ENCODE peak calls at places on chromosomes 6 and 20, in four cellular contexts. One of them, this sample, is unnamed.

GRCh38 chr6:119280080-119280479 is 69.5 kb downstream of the MAN1A1 start:
- DNase-seq in GM23338: no peak
- DNase-seq in activated T-cell treated with anti-CD3 and anti-CD28 coated beads for 1 hour: no peak
- DNase-seq in CD4-positive, alpha-beta T cell: no peak
- DNase-seq in this sample: no peak

GRCh38 chr20:11921326-11921725 is 3.6 kb downstream of the BTBD3 start:
- DNase-seq in GM23338: no peak
- DNase-seq in activated T-cell treated with anti-CD3 and anti-CD28 coated beads for 1 hour: no peak
- DNase-seq in CD4-positive, alpha-beta T cell: no peak
- DNase-seq in this sample: no peak

GRCh38 chr6:44646355-44646754 is 258.8 kb downstream of the CDC5L start:
- DNase-seq in GM23338: no peak
- DNase-seq in activated T-cell treated with anti-CD3 and anti-CD28 coated beads for 1 hour: no peak
- DNase-seq in CD4-positive, alpha-beta T cell: no peak
- DNase-seq in this sample: no peak

GRCh38 chr20:59182401-59183044 is 18.9 kb downstream of the ZNF831 start:
- DNase-seq in GM23338: no peak
- DNase-seq in activated T-cell treated with anti-CD3 and anti-CD28 coated beads for 1 hour: no peak
- DNase-seq in CD4-positive, alpha-beta T cell: no peak
- DNase-seq in this sample: no peak

GRCh38 chr6:156779206-156780116 is 2.3 kb downstream of the ARID1B start:
- DNase-seq in GM23338: peak
- DNase-seq in activated T-cell treated with anti-CD3 and anti-CD28 coated beads for 1 hour: peak
- DNase-seq in CD4-positive, alpha-beta T cell: peak
- DNase-seq in this sample: peak

GRCh38 chr6:142947702-142948480 is 2.9 kb upstream of the HIVEP2 start:
- DNase-seq in GM23338: no peak
- DNase-seq in activated T-cell treated with anti-CD3 and anti-CD28 coated beads for 1 hour: no peak
- DNase-seq in CD4-positive, alpha-beta T cell: peak
- DNase-seq in this sample: no peak

GRCh38 chr6:125835221-125835744 is 44.5 kb downstream of the NCOA7 start:
- DNase-seq in GM23338: no peak
- DNase-seq in activated T-cell treated with anti-CD3 and anti-CD28 coated beads for 1 hour: no peak
- DNase-seq in CD4-positive, alpha-beta T cell: no peak
- DNase-seq in this sample: no peak

GRCh38 chr6:165159459-165159858 is 149.9 kb downstream of the C6orf118 start:
- DNase-seq in GM23338: no peak
- DNase-seq in activated T-cell treated with anti-CD3 and anti-CD28 coated beads for 1 hour: no peak
- DNase-seq in CD4-positive, alpha-beta T cell: no peak
- DNase-seq in this sample: no peak